ENCODE peak calls at places on chromosome 22, in six cellular contexts. X, V, F, M, W and U are unnamed samples.

GRCh38 chr22:31345331-31346254 is 553 bp downstream of the PATZ1 start:
- DNase-seq in X (peak), F (peak), M (peak), W (peak), V (peak), U (peak)

GRCh38 chr22:28801845-28802594 is 1.7 kb upstream of the XBP1 start:
- DNase-seq in W (no peak), V (no peak), X (no peak), M (no peak), F (no peak), U (peak)

GRCh38 chr22:40121463-40121862 is 56.3 kb upstream of the TNRC6B start:
- DNase-seq in M (no peak), F (no peak), X (no peak), W (no peak), V (no peak), U (no peak)

GRCh38 chr22:19678949-19679348 is 35.4 kb upstream of the SEPTIN5 start:
- DNase-seq in F (no peak), M (no peak), V (no peak), W (peak), X (no peak), U (no peak)

GRCh38 chr22:39130892-39131855 is 21.3 kb downstream of the CBX7 start:
- DNase-seq in X (no peak), M (no peak), V (no peak), F (no peak), W (no peak), U (no peak)

GRCh38 chr22:50191041-50191740 is 5.5 kb downstream of the TRABD start:
- DNase-seq in M (peak), W (no peak), V (peak), F (no peak), X (no peak), U (no peak)

GRCh38 chr22:38724926-38725571 is 19.3 kb downstream of the GTPBP1 start:
- DNase-seq in V (peak), X (peak), M (no peak), F (no peak), W (peak), U (peak)

GRCh38 chr22:48734961-48735360 is 1092.7 kb downstream of the BRD1 start:
- DNase-seq in W (no peak), X (no peak), M (no peak), V (no peak), F (no peak), U (no peak)

GRCh38 chr22:24153353-24153752 is 27.9 kb upstream of the SUSD2 start:
- DNase-seq in F (no peak), V (peak), W (no peak), X (no peak), M (peak), U (no peak)

GRCh38 chr22:46933526-46933925 is 171.1 kb downstream of the TBC1D22A start:
- DNase-seq in V (no peak), W (no peak), F (no peak), X (no peak), M (no peak), U (no peak)

GRCh38 chr22:21961886-21962654 is 9.4 kb upstream of the PPM1F start:
- DNase-seq in V (no peak), F (no peak), W (no peak), X (no peak), M (no peak), U (no peak)

GRCh38 chr22:19880786-19881569 is 26.3 kb upstream of the GNB1L start:
- DNase-seq in V (no peak), M (no peak), F (peak), W (peak), X (no peak), U (no peak)